ENCODE peak calls at places on chromosomes 3 and 15, in seven cellular contexts. G is tibial artery, I is GM12865, T is fibroblast of the aortic adventitia, K is omental fat pad, P is ovary, Z is fibroblast of mammary gland. E is an unnamed sample.

GRCh38 chr3:11096266-11097135 is 57.8 kb upstream of the HRH1 start:
- DNase-seq in G (peak; percentile 89), I (no peak), T (peak; percentile 88), K (peak; percentile 72), P (peak; percentile 87), Z (peak; percentile 93), E (peak; percentile 46)

GRCh38 chr15:69469467-69470191 is 17.0 kb downstream of the RPLP1 start:
- DNase-seq in G (peak; percentile 57), I (no peak), T (no peak), K (no peak), P (no peak), Z (no peak), E (no peak)

GRCh38 chr3:39267631-39268553 is 11.9 kb downstream of the CX3CR1 start:
- DNase-seq in G (no peak), I (peak; percentile 35), T (no peak), K (no peak), P (no peak), Z (no peak), E (no peak)

GRCh38 chr3:14616606-14617507 is 34.7 kb upstream of the CCDC174 start:
- DNase-seq in G (peak; percentile 12), I (no peak), T (no peak), K (no peak), P (no peak), Z (no peak), E (no peak)

GRCh38 chr15:31975446-31976229 is 54.7 kb upstream of the CHRNA7 start:
- DNase-seq in G (no peak), I (no peak), T (no peak), K (no peak), P (no peak), Z (no peak), E (no peak)

GRCh38 chr15:85956515-85957275 is 123.0 kb upstream of the AGBL1 start:
- DNase-seq in G (no peak), I (no peak), T (no peak), K (no peak), P (no peak), Z (no peak), E (no peak)

GRCh38 chr3:52681610-52682009 is 4.1 kb downstream of the PBRM1 start:
- DNase-seq in G (no peak), I (no peak), T (no peak), K (no peak), P (no peak), Z (no peak), E (no peak)

GRCh38 chr3:172848910-172849309 is 98.4 kb downstream of the ECT2 start:
- DNase-seq in G (no peak), I (no peak), T (peak; percentile 93), K (no peak), P (no peak), Z (peak; percentile 93), E (no peak)

GRCh38 chr3:177195941-177196472 is 1.3 kb downstream of the TBL1XR1 start:
- DNase-seq in G (no peak), I (peak; percentile 63), T (peak; percentile 28), K (no peak), P (no peak), Z (no peak), E (no peak)

GRCh38 chr3:17841190-17841828 is 98.9 kb upstream of the TBC1D5 start:
- DNase-seq in G (peak; percentile 78), I (peak; percentile 69), T (peak; percentile 61), K (peak; percentile 64), P (peak; percentile 44), Z (peak; percentile 59), E (peak; percentile 55)

GRCh38 chr3:63762180-63762579 is 56.9 kb upstream of the C3orf49 start:
- DNase-seq in G (no peak), I (no peak), T (peak; percentile 80), K (no peak), P (no peak), Z (peak; percentile 86), E (no peak)

GRCh38 chr15:48596415-48596814 is 49.1 kb downstream of the FBN1 start:
- DNase-seq in G (no peak), I (peak; percentile 42), T (no peak), K (no peak), P (no peak), Z (peak; percentile 56), E (peak; percentile 18)

GRCh38 chr15:71501344-71502128 is 308.8 kb upstream of the NR2E3 start:
- DNase-seq in G (no peak), I (no peak), T (peak; percentile 9), K (no peak), P (no peak), Z (no peak), E (no peak)

GRCh38 chr15:84811828-84812227 is 5.3 kb upstream of the ALPK3 start:
- DNase-seq in G (no peak), I (no peak), T (no peak), K (no peak), P (no peak), Z (no peak), E (no peak)

GRCh38 chr3:187042062-187042745 is 97.1 kb downstream of the RPL39L start:
- DNase-seq in G (no peak), I (no peak), T (no peak), K (no peak), P (no peak), Z (no peak), E (no peak)
- TF ChIP-seq CTCF in G (no peak), I (no peak), T (no peak), K (no peak), P (no peak), Z (no peak), E (no peak)

GRCh38 chr3:100088735-100089368 is 25.4 kb downstream of the FILIP1L start:
- DNase-seq in G (no peak), I (no peak), T (no peak), K (no peak), P (no peak), Z (no peak), E (no peak)

GRCh38 chr3:100089802-100090668 is 24.3 kb downstream of the FILIP1L start:
- DNase-seq in G (no peak), I (peak; percentile 69), T (peak; percentile 72), K (no peak), P (no peak), Z (peak; percentile 82), E (peak; percentile 21)

GRCh38 chr3:100087203-100087602 is 27.1 kb downstream of the FILIP1L start:
- DNase-seq in G (no peak), I (peak; percentile 79), T (peak; percentile 50), K (no peak), P (no peak), Z (peak; percentile 84), E (peak; percentile 9)

GRCh38 chr3:100093826-100094225 is 20.5 kb downstream of the FILIP1L start:
- DNase-seq in G (no peak), I (no peak), T (no peak), K (no peak), P (no peak), Z (no peak), E (no peak)

GRCh38 chr3:100090669-100091005 is 23.7 kb downstream of the FILIP1L start:
- DNase-seq in G (no peak), I (no peak), T (no peak), K (no peak), P (no peak), Z (no peak), E (no peak)
- TF ChIP-seq CTCF in G (no peak), I (no peak), T (no peak), K (no peak), P (no peak), Z (no peak), E (no peak)

GRCh38 chr15:79853492-79854328 is 43.1 kb downstream of the MTHFS start:
- DNase-seq in G (peak; percentile 73), I (peak; percentile 86), T (peak; percentile 93), K (no peak), P (peak; percentile 39), Z (peak; percentile 90), E (peak; percentile 58)

GRCh38 chr15:79863886-79864285 is 32.9 kb downstream of the MTHFS start:
- DNase-seq in G (no peak), I (no peak), T (peak; percentile 18), K (no peak), P (no peak), Z (peak; percentile 70), E (no peak)

GRCh38 chr15:79858469-79858868 is 38.3 kb downstream of the MTHFS start:
- DNase-seq in G (no peak), I (no peak), T (peak; percentile 32), K (no peak), P (no peak), Z (peak; percentile 21), E (no peak)
- TF ChIP-seq CTCF in G (no peak), I (no peak), T (no peak), K (no peak), P (no peak), Z (peak; percentile 17), E (peak; percentile 7)

GRCh38 chr3:119434703-119435102 is 28.7 kb downstream of the TMEM39A start:
- DNase-seq in G (no peak), I (no peak), T (no peak), K (no peak), P (no peak), Z (no peak), E (no peak)
- TF ChIP-seq CTCF in G (no peak), I (no peak), T (no peak), K (no peak), P (no peak), Z (no peak), E (no peak)

GRCh38 chr3:3165650-3166049 is 13.8 kb downstream of the CRBN start:
- DNase-seq in G (no peak), I (no peak), T (no peak), K (no peak), P (no peak), Z (no peak), E (no peak)

GRCh38 chr3:3172627-3173026 is 6.9 kb downstream of the CRBN start:
- DNase-seq in G (no peak), I (no peak), T (no peak), K (no peak), P (no peak), Z (no peak), E (no peak)

GRCh38 chr3:3165241-3165640 is 14.2 kb downstream of the CRBN start:
- DNase-seq in G (no peak), I (no peak), T (no peak), K (no peak), P (no peak), Z (no peak), E (no peak)

GRCh38 chr3:3170998-3171397 is 8.5 kb downstream of the CRBN start:
- DNase-seq in G (no peak), I (peak; percentile 42), T (peak; percentile 46), K (no peak), P (no peak), Z (peak; percentile 49), E (no peak)
- TF ChIP-seq CTCF in G (no peak), I (peak; percentile 20), T (peak; percentile 44), K (no peak), P (no peak), Z (peak; percentile 34), E (peak; percentile 51)

DNA sequence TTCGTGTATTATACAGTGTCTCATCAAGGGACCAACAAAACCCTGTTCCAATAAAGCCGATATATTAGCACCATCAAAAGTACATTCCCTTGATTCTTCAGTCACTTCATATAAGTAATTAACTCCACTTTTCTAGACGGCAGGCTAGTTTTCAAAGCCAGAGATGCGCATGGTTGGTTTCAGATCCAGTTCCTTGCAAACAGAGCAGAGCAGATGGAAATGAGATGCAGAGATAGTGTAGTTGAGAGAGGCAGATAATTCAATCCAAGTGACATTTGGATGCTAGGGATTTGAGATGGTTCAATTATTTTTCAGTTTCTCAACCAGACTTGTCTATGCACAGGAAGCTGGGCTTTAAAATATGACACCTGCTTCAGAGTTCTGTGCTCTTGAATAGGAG is 581.0 kb downstream of the EDEM1 start:
- DNase-seq in G (no peak), I (no peak), T (no peak), K (no peak), P (no peak), Z (no peak), E (no peak)
- TF ChIP-seq CTCF in G (no peak), I (no peak), T (no peak), K (no peak), P (no peak), Z (no peak), E (no peak)